ENCODE peak calls at places on chromosomes 1 and 21, in five cellular contexts. S is non-pigmented ciliary epithelial cell; N is left colon; R is DMS79 treated with DMSO at 0.1 percent for 48 hours; X is activated CD4-positive, alpha-beta T cell treated with anti-CD3 and anti-CD28 coated beads, Interleukin-2, amount 10 ng/mL, durations not matched to agents 7 days and 5 days. G is an unnamed sample.

GRCh38 chr1:18999287-18999852 is 42.9 kb upstream of the IFFO2 start:
- DNase-seq in R (no peak), X (no peak), S (no peak), N (no peak), G (no peak)

GRCh38 chr21:39961251-39961650 is 94.0 kb downstream of the PCP4 start:
- DNase-seq in N (no peak), X (no peak), R (no peak), S (peak; percentile 3), G (peak; percentile 7)

GRCh38 chr1:67687649-67688048 is 2.6 kb downstream of the GADD45A start:
- DNase-seq in N (no peak), R (no peak), S (no peak), X (no peak), G (peak; percentile 50)

GRCh38 chr1:85654066-85654782 is 54.0 kb downstream of the ZNHIT6 start:
- DNase-seq in X (no peak), R (no peak), N (no peak), S (peak; percentile 17), G (peak; percentile 72)

GRCh38 chr21:42002421-42002958 is 7.7 kb downstream of the ZBTB21 start:
- DNase-seq in R (no peak), S (peak; percentile 89), N (no peak), X (peak; percentile 70), G (peak; percentile 77)

GRCh38 chr1:212915245-212916091 is 34.9 kb upstream of the VASH2 start:
- DNase-seq in S (no peak), R (no peak), X (no peak), N (no peak), G (peak; percentile 17)

GRCh38 chr1:107617456-107617855 is 347.5 kb downstream of the VAV3 start:
- DNase-seq in S (no peak), N (no peak), X (no peak), R (no peak), G (no peak)

GRCh38 chr21:38088916-38089762 is 167.7 kb upstream of the KCNJ15 start:
- DNase-seq in R (no peak), N (no peak), X (no peak), S (no peak), G (no peak)

GRCh38 chr21:28663111-28663693 is 329.5 kb downstream of the LTN1 start:
- DNase-seq in R (no peak), S (no peak), X (no peak), N (no peak), G (no peak)

GRCh38 chr1:6198646-6199297 is 623 bp downstream of the RPL22 start:
- DNase-seq in R (no peak), X (peak; percentile 47), S (no peak), N (no peak), G (no peak)

GRCh38 chr1:1199141-1199960 is 7.0 kb downstream of the TNFRSF18 start:
- DNase-seq in X (no peak), R (no peak), S (no peak), N (no peak), G (no peak)

GRCh38 chr21:46058339-46059145 is 39.4 kb upstream of the COL6A2 start:
- DNase-seq in S (no peak), X (no peak), N (no peak), R (no peak), G (no peak)

GRCh38 chr1:1543706-1544099 is 3.3 kb upstream of the TMEM240 start:
- DNase-seq in N (no peak), S (no peak), R (no peak), X (no peak), G (no peak)

GRCh38 chr1:29247874-29248273 is 11.6 kb downstream of the PTPRU start:
- DNase-seq in N (no peak), S (no peak), X (no peak), R (no peak), G (no peak)

GRCh38 chr1:6970256-6970655 is 185.0 kb downstream of the CAMTA1 start:
- DNase-seq in S (no peak), N (no peak), R (no peak), X (no peak), G (no peak)

GRCh38 chr1:76867342-76868130 is at the start of gene ST6GALNAC5:
- DNase-seq in S (no peak), X (no peak), N (no peak), R (no peak), G (peak; percentile 26)

GRCh38 chr1:44810101-44810761 is 1.9 kb downstream of the BTBD19 start:
- DNase-seq in R (peak; percentile 43), N (peak; percentile 48), X (no peak), S (no peak), G (peak; percentile 23)

GRCh38 chr1:7346600-7347570 is 424.2 kb upstream of the VAMP3 start:
- DNase-seq in N (no peak), S (no peak), X (no peak), R (no peak), G (no peak)

GRCh38 chr1:46452931-46453325 is 36.7 kb upstream of the DMBX1 start:
- DNase-seq in S (no peak), N (no peak), R (no peak), X (no peak), G (no peak)

GRCh38 chr21:35127851-35128250 is 78.7 kb upstream of the RUNX1 start:
- DNase-seq in N (no peak), X (no peak), S (no peak), R (no peak), G (no peak)

GRCh38 chr1:205535096-205535495 is 30.6 kb downstream of the CDK18 start:
- DNase-seq in X (no peak), N (no peak), R (no peak), S (no peak), G (no peak)

GRCh38 chr1:205444931-205445652 is 10.8 kb downstream of the BLACAT1 start:
- DNase-seq in N (peak; percentile 70), S (no peak), R (no peak), X (no peak), G (peak; percentile 24)

G was measured in HT1080.